ENCODE peak calls at places on chromosomes 7 and 10, in four cellular contexts. One of them, this sample, is unnamed. For H3K4me1, the result is how much of the 10 kb centered on the place peaks cover.

GRCh38 chr10:82943142-82943541 is 1068.1 kb downstream of the NRG3 start:
- DNase-seq in sigmoid colon: no peak
- DNase-seq in psoas muscle: no peak
- DNase-seq in ovary: no peak
- DNase-seq in this sample: no peak

GRCh38 chr7:151923097-151923876 is 33.0 kb upstream of the GALNTL5 start:
- DNase-seq in sigmoid colon: peak
- DNase-seq in psoas muscle: no peak
- DNase-seq in ovary: no peak
- DNase-seq in this sample: peak

GRCh38 chr7:90178592-90179279 is 24.5 kb downstream of the STEAP1 start:
- DNase-seq in sigmoid colon: no peak
- DNase-seq in psoas muscle: no peak
- DNase-seq in ovary: no peak
- DNase-seq in this sample: peak

GRCh38 chr10:114334301-114334700 is 70.0 kb downstream of the AFAP1L2 start:
- DNase-seq in sigmoid colon: no peak
- DNase-seq in psoas muscle: no peak
- DNase-seq in ovary: no peak
- DNase-seq in this sample: no peak

GRCh38 chr10:46530249-46531186 is 25.9 kb downstream of the GPRIN2 start:
- DNase-seq in sigmoid colon: peak
- DNase-seq in psoas muscle: peak
- DNase-seq in ovary: no peak
- DNase-seq in this sample: peak

GRCh38 chr7:29193316-29194205 is 1.0 kb upstream of the CHN2 start:
- DNase-seq in sigmoid colon: no peak
- DNase-seq in psoas muscle: no peak
- DNase-seq in ovary: no peak
- DNase-seq in this sample: no peak

GRCh38 chr10:124740374-124741280 is 3.6 kb downstream of the FAM53B start:
- DNase-seq in sigmoid colon: peak
- DNase-seq in psoas muscle: peak
- DNase-seq in ovary: peak
- DNase-seq in this sample: peak

GRCh38 chr7:26005683-26006410 is 146.2 kb upstream of the NFE2L3 start:
- DNase-seq in sigmoid colon: no peak
- DNase-seq in psoas muscle: no peak
- DNase-seq in ovary: no peak
- DNase-seq in this sample: no peak

GRCh38 chr10:77289790-77290189 is 347.8 kb downstream of the KCNMA1 start:
- DNase-seq in sigmoid colon: no peak
- DNase-seq in psoas muscle: no peak
- DNase-seq in ovary: no peak
- DNase-seq in this sample: peak

GRCh38 chr10:15122477-15123030 is 25.4 kb downstream of the RPP38 start:
- DNase-seq in sigmoid colon: no peak
- DNase-seq in psoas muscle: no peak
- DNase-seq in ovary: no peak
- DNase-seq in this sample: no peak

GRCh38 chr10:129962558-129963075 is 1.5 kb downstream of the EBF3 start:
- DNase-seq in sigmoid colon: no peak
- DNase-seq in psoas muscle: no peak
- DNase-seq in ovary: no peak
- DNase-seq in this sample: no peak

GRCh38 chr10:129962092-129962494 is 2.0 kb downstream of the EBF3 start:
- DNase-seq in sigmoid colon: peak
- DNase-seq in psoas muscle: peak
- DNase-seq in ovary: no peak
- DNase-seq in this sample: peak

GRCh38 chr10:129960493-129961273 is 3.4 kb downstream of the EBF3 start:
- DNase-seq in sigmoid colon: no peak
- DNase-seq in psoas muscle: no peak
- DNase-seq in ovary: no peak
- DNase-seq in this sample: peak

GRCh38 chr10:129959544-129960492 is 4.3 kb downstream of the EBF3 start:
- DNase-seq in sigmoid colon: peak
- DNase-seq in psoas muscle: peak
- DNase-seq in ovary: no peak
- DNase-seq in this sample: peak

GRCh38 chr10:129961274-129961839 is 2.7 kb downstream of the EBF3 start:
- DNase-seq in sigmoid colon: no peak
- DNase-seq in psoas muscle: no peak
- DNase-seq in ovary: no peak
- DNase-seq in this sample: no peak
- H3K4me1 ChIP-seq in sigmoid colon: under half
- H3K4me1 ChIP-seq in psoas muscle: under half
- H3K4me1 ChIP-seq in ovary: under half
- H3K4me1 ChIP-seq in this sample: under half

GRCh38 chr10:126062132-126063032 is 166.0 kb downstream of the FANK1 start:
- DNase-seq in sigmoid colon: peak
- DNase-seq in psoas muscle: peak
- DNase-seq in ovary: peak
- DNase-seq in this sample: no peak

GRCh38 chr10:126065751-126066150 is 169.4 kb downstream of the FANK1 start:
- DNase-seq in sigmoid colon: no peak
- DNase-seq in psoas muscle: no peak
- DNase-seq in ovary: no peak
- DNase-seq in this sample: no peak

GRCh38 chr10:126066491-126066890 is 170.1 kb downstream of the FANK1 start:
- DNase-seq in sigmoid colon: no peak
- DNase-seq in psoas muscle: no peak
- DNase-seq in ovary: no peak
- DNase-seq in this sample: no peak

GRCh38 chr10:126063353-126063791 is 167.0 kb downstream of the FANK1 start:
- DNase-seq in sigmoid colon: no peak
- DNase-seq in psoas muscle: no peak
- DNase-seq in ovary: no peak
- DNase-seq in this sample: peak

GRCh38 chr10:126064512-126064911 is 168.1 kb downstream of the FANK1 start:
- DNase-seq in sigmoid colon: no peak
- DNase-seq in psoas muscle: no peak
- DNase-seq in ovary: no peak
- DNase-seq in this sample: no peak
- H3K4me1 ChIP-seq in sigmoid colon: under half
- H3K4me1 ChIP-seq in psoas muscle: under half
- H3K4me1 ChIP-seq in ovary: under half
- H3K4me1 ChIP-seq in this sample: under half

GRCh38 chr10:95308389-95309302 is 17.8 kb upstream of the PDLIM1 start:
- DNase-seq in sigmoid colon: peak
- DNase-seq in psoas muscle: peak
- DNase-seq in ovary: peak
- DNase-seq in this sample: peak
- H3K4me1 ChIP-seq in sigmoid colon: under half
- H3K4me1 ChIP-seq in psoas muscle: under half
- H3K4me1 ChIP-seq in ovary: under half
- H3K4me1 ChIP-seq in this sample: half or more

DNA sequence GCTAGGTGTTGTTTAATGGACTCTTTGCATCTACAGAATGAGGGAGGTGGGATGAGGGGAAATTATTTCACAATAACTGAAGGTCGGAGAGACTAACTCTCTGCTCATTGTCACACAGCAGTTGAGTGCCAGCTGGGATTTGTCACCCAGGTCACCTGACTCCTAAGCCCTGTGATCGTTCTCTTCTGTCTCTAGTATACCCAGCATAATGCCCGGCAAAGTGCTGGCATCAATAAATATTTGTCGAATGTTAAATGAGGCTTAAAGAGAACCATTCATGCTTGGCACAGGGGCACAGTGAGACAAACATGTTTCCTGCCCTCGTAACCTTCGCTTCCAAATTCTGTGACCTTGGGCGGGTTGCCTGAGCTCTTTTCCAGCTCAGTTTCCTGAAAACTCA is 70.8 kb downstream of the TCF7L2 start:
- DNase-seq in sigmoid colon: peak
- DNase-seq in psoas muscle: no peak
- DNase-seq in ovary: no peak
- DNase-seq in this sample: no peak
- H3K4me1 ChIP-seq in sigmoid colon: half or more
- H3K4me1 ChIP-seq in psoas muscle: under half
- H3K4me1 ChIP-seq in ovary: under half
- H3K4me1 ChIP-seq in this sample: under half

DNA sequence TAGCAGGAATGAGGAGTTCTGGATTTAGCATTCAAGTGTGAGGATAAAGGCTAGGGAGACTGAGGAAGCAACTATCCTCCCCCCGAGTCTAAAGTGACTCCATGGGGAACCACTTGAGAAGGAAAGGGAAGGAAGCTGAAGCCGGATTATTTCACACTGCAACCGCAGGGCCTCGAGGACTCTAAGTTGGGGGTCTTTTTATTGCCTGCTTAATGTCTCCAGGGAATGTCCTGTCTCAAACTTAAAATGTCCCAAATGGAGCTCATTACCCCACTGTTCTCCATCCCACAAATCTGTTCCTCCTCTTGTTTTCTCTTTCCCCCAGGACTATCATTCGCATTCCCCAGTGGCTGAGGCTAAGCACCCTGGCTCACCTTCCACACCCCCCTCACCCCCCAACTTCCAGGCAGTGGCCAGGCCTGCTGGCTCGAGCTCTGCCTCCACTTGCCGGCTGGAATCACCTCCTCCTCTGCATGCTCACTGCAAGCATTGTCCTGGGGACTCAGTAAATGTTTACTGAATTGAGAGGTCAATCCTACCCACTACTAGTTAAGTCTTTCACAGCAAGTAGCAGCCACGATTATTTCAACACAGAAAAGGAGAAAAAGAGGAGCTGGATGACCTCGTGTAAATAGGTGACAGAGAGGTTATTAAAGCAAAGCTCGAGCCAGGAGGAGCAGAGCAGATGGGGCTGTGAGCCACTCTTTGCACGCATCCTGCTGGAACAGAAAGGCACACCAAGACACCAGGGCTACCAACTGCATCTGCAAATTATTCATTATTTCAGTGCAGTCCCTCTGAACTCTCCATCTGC is 32.3 kb downstream of the HIPK2 start:
- DNase-seq in sigmoid colon: no peak
- DNase-seq in psoas muscle: no peak
- DNase-seq in ovary: no peak
- DNase-seq in this sample: no peak
- H3K4me1 ChIP-seq in sigmoid colon: under half
- H3K4me1 ChIP-seq in psoas muscle: half or more
- H3K4me1 ChIP-seq in ovary: under half
- H3K4me1 ChIP-seq in this sample: under half

GRCh38 chr10:21398549-21399345 is 126.7 kb downstream of the SKIDA1 start:
- DNase-seq in sigmoid colon: no peak
- DNase-seq in psoas muscle: no peak
- DNase-seq in ovary: no peak
- DNase-seq in this sample: no peak
- H3K4me1 ChIP-seq in sigmoid colon: under half
- H3K4me1 ChIP-seq in psoas muscle: under half
- H3K4me1 ChIP-seq in ovary: under half
- H3K4me1 ChIP-seq in this sample: under half

DNA sequence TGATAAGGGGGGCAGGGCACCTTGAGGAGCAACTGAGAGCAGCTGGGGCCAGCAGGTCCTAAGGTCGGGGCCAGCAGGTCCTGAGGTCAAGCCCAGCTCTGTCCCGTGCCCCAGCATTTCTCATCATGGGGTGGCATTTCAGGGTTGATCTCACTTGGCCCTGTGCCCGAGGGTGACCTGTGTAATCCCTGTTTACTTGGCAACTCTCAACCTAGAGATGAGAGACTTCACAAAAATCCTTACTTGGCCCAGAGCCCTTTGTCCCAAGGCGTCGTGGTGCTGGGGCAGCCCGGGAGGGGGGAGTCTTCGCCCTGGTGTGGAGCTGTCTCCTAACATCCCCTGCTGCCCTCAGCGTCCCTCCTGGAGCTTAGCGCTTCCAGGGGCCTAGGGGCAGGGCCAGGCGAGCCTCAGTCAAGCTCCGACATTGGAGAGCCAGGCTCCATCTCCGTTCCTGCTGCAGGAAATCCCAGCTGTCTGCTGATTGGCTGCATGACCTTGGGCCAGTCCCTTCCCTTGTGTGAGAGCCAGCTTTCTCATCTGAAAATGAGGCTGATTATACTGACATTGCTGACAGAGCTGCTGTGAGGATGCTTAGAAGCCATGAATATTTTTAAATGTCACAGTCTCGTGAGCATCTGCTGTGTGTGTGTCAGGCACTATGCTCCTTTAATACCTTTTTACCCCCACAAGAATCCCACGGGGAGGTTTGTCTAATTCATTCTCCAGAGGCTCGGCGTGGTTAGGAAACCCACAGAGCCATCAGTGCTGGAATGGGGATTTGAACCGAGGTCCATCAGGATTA is 94.3 kb downstream of the ZMIZ1 start:
- DNase-seq in sigmoid colon: no peak
- DNase-seq in psoas muscle: peak
- DNase-seq in ovary: no peak
- DNase-seq in this sample: no peak
- H3K4me1 ChIP-seq in sigmoid colon: half or more
- H3K4me1 ChIP-seq in psoas muscle: half or more
- H3K4me1 ChIP-seq in ovary: half or more
- H3K4me1 ChIP-seq in this sample: half or more

DNA sequence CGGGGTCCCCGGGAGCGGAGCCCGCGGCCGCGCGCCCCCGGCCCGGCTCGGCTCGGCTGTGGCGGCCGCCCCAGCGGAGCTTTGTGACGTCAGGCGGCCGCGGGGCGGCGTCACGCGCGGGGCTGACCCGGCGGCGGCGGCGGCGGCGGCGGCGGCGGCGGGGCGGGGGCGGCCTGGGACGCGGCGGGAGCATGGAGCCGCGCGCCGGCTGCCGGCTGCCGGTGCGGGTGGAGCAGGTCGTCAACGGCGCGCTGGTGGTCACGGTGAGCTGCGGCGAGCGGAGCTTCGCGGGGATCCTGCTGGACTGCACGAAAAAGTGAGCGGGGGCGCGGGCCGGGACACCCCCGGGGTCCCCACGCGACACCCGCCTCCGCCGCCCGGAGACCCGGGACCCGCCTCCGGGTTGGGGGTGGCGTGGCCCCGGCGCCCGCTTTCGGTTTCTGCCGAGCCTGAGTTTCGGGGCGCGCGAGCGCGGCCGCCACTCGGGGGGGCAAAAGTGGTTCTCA is at the start of gene PWWP2B:
- DNase-seq in sigmoid colon: peak
- DNase-seq in psoas muscle: peak
- DNase-seq in ovary: peak
- DNase-seq in this sample: peak
- H3K4me1 ChIP-seq in sigmoid colon: half or more
- H3K4me1 ChIP-seq in psoas muscle: under half
- H3K4me1 ChIP-seq in ovary: under half
- H3K4me1 ChIP-seq in this sample: under half

GRCh38 chr10:103979530-103979929 is 12.6 kb downstream of the SLK start:
- DNase-seq in sigmoid colon: no peak
- DNase-seq in psoas muscle: no peak
- DNase-seq in ovary: no peak
- DNase-seq in this sample: no peak

GRCh38 chr10:103980246-103980906 is 13.4 kb downstream of the SLK start:
- DNase-seq in sigmoid colon: no peak
- DNase-seq in psoas muscle: no peak
- DNase-seq in ovary: no peak
- DNase-seq in this sample: no peak

GRCh38 chr10:103985726-103986125 is 18.8 kb downstream of the SLK start:
- DNase-seq in sigmoid colon: no peak
- DNase-seq in psoas muscle: no peak
- DNase-seq in ovary: no peak
- DNase-seq in this sample: no peak

GRCh38 chr10:103983367-103983911 is 16.5 kb downstream of the SLK start:
- DNase-seq in sigmoid colon: no peak
- DNase-seq in psoas muscle: no peak
- DNase-seq in ovary: no peak
- DNase-seq in this sample: no peak

GRCh38 chr10:103982639-103983038 is 15.7 kb downstream of the SLK start:
- DNase-seq in sigmoid colon: no peak
- DNase-seq in psoas muscle: no peak
- DNase-seq in ovary: no peak
- DNase-seq in this sample: no peak
- H3K4me1 ChIP-seq in sigmoid colon: under half
- H3K4me1 ChIP-seq in psoas muscle: under half
- H3K4me1 ChIP-seq in ovary: under half
- H3K4me1 ChIP-seq in this sample: under half